ENCODE peak calls at places on chromosomes 11 and 22, in eight cellular contexts. V is HCT116, Y is GM23248, C is IMR-90, Q is adipocyte, U is SK-N-SH, D is aorta, A is A673. T is an unnamed sample. For H3K4me1, the result is how much of the 10 kb centered on the place peaks cover.

GRCh38 chr11:35632301-35632700 is 14.0 kb downstream of the FJX1 start:
- DNase-seq in D (no peak), C (peak), Y (peak), V (no peak), U (no peak), Q (no peak), A (peak), T (peak)

GRCh38 chr11:121892131-121892681 is 223.8 kb downstream of the BLID start:
- DNase-seq in A (peak), Y (peak), D (no peak), V (no peak), C (peak), U (no peak), Q (peak), T (peak)

GRCh38 chr22:43230571-43230970 is 43.6 kb upstream of the TTLL12 start:
- DNase-seq in D (no peak), Q (no peak), U (no peak), Y (no peak), V (no peak), C (no peak), A (no peak), T (no peak)

GRCh38 chr22:31846161-31847115 is 92.6 kb downstream of the DEPDC5 start:
- DNase-seq in A (no peak), V (no peak), C (peak), Q (no peak), D (no peak), U (peak), Y (peak), T (peak)

GRCh38 chr11:117189941-117190544 is 9.1 kb upstream of the TAGLN start:
- DNase-seq in U (peak), V (no peak), Y (no peak), A (no peak), Q (no peak), D (peak), C (no peak), T (no peak)

GRCh38 chr11:8963569-8964323 is 496 bp downstream of the TMEM9B start:
- DNase-seq in Y (peak), A (no peak), Q (peak), D (peak), V (peak), C (no peak), U (peak), T (peak)

GRCh38 chr11:119641991-119642745 is 86.8 kb downstream of the NECTIN1 start:
- DNase-seq in D (no peak), Y (peak), Q (no peak), V (peak), U (peak), C (peak), A (peak), T (no peak)

GRCh38 chr11:132493786-132494185 is 1038.5 kb downstream of the OPCML start:
- DNase-seq in V (no peak), D (no peak), U (no peak), A (peak), Y (no peak), C (no peak), Q (no peak), T (no peak)

GRCh38 chr11:34492806-34493414 is 20.7 kb downstream of the ELF5 start:
- DNase-seq in Y (peak), U (peak), C (peak), D (peak), A (peak), Q (peak), V (peak), T (peak)

GRCh38 chr11:10349806-10350205 is 44.9 kb downstream of the ADM start:
- DNase-seq in Y (no peak), V (no peak), U (no peak), D (no peak), C (no peak), Q (no peak), A (no peak), T (no peak)

GRCh38 chr11:124935548-124936514 is at the start of gene HEPACAM:
- DNase-seq in C (no peak), A (no peak), U (no peak), D (no peak), Y (no peak), V (no peak), Q (no peak), T (no peak)

GRCh38 chr11:44570411-44571155 is 5.1 kb downstream of the CD82 start:
- DNase-seq in C (no peak), Y (no peak), Q (no peak), U (peak), D (no peak), V (no peak), A (no peak), T (no peak)

GRCh38 chr11:34030386-34030785 is 21.1 kb upstream of the CAPRIN1 start:
- DNase-seq in V (no peak), C (no peak), A (no peak), U (no peak), Q (peak), Y (no peak), D (no peak), T (no peak)

GRCh38 chr11:18650859-18651557 is 16.9 kb upstream of the SPTY2D1 start:
- DNase-seq in Q (peak), A (peak), V (peak), Y (peak), D (peak), U (peak), C (peak), T (peak)

GRCh38 chr11:33620423-33621120 is 80.1 kb downstream of the C11orf91 start:
- DNase-seq in Q (peak), U (peak), D (no peak), Y (peak), V (no peak), C (peak), A (peak), T (peak)

GRCh38 chr22:38005943-38006342 is 21.6 kb upstream of the SOX10 start:
- DNase-seq in A (no peak), U (no peak), C (no peak), V (no peak), Y (no peak), D (no peak), Q (no peak), T (no peak)

GRCh38 chr11:105906517-105906916 is 115.5 kb downstream of the MSANTD4 start:
- DNase-seq in D (no peak), A (no peak), V (no peak), U (no peak), Q (no peak), Y (no peak), C (no peak), T (no peak)

GRCh38 chr22:29078869-29079207 is 6.0 kb downstream of the KREMEN1 start:
- DNase-seq in U (no peak), C (no peak), A (no peak), D (no peak), Y (no peak), V (no peak), Q (no peak), T (no peak)

GRCh38 chr22:48101704-48102103 is 1339.3 kb downstream of the TBC1D22A start:
- DNase-seq in V (no peak), Y (no peak), D (no peak), Q (no peak), A (no peak), C (no peak), U (no peak), T (no peak)

GRCh38 chr22:22450343-22450839 is 58.2 kb downstream of the ZNF280B start:
- DNase-seq in A (no peak), U (no peak), C (no peak), Y (no peak), Q (no peak), D (peak), V (no peak), T (no peak)

GRCh38 chr11:7449196-7449840 is 36.0 kb upstream of the OLFML1 start:
- DNase-seq in A (no peak), V (no peak), C (no peak), Q (no peak), U (no peak), Y (no peak), D (no peak), T (no peak)

GRCh38 chr11:6022954-6023353 is 7.6 kb downstream of the OR56A1 start:
- DNase-seq in Y (peak), U (no peak), A (peak), V (peak), C (peak), D (no peak), Q (peak), T (peak)

GRCh38 chr11:206516-207212 is 535 bp downstream of the BET1L start:
- DNase-seq in U (peak), C (no peak), A (no peak), D (peak), Q (peak), Y (peak), V (no peak), T (no peak)

GRCh38 chr11:19922689-19923035 is 210.0 kb downstream of the NAV2 start:
- DNase-seq in A (no peak), Y (peak), Q (peak), U (no peak), V (no peak), C (peak), D (no peak), T (peak)

GRCh38 chr11:19919050-19919561 is 206.5 kb downstream of the NAV2 start:
- DNase-seq in A (no peak), V (no peak), C (peak), Q (peak), D (peak), U (no peak), Y (peak), T (peak)

GRCh38 chr11:19918302-19919049 is 205.8 kb downstream of the NAV2 start:
- DNase-seq in Y (peak), D (no peak), V (no peak), Q (peak), A (no peak), C (no peak), U (no peak), T (peak)

GRCh38 chr11:19921976-19922688 is 209.5 kb downstream of the NAV2 start:
- DNase-seq in V (no peak), Y (peak), Q (peak), A (no peak), D (no peak), C (no peak), U (no peak), T (no peak)

DNA sequence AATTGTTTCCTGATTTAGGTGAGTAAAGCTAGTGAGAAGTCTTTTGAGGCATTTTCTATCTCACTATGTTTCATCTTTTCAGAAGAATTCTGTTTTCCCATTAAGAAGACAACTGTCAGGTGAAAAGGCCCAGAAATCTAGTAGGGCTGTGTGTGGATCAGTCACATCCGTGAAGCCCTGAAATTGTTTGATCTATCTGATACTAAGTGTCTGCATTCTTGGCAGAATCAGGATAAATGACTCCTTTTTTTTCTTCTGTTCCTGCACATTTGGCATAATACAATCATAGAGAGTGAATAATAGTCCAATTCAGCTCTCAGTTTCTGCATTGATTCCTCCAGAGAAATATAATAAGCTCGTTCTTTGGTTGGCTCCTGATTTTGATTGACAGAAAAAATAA is 208.3 kb downstream of the NAV2 start:
- DNase-seq in Q (no peak), Y (peak), A (no peak), D (no peak), U (no peak), C (no peak), V (no peak), T (no peak)
- H3K4me1 ChIP-seq in Q (half or more), Y (half or more), A (under half), D (under half), U (under half), C (under half), V (under half), T (under half)

GRCh38 chr22:17096095-17096494 is 11.3 kb downstream of the IL17RA start:
- DNase-seq in C (no peak), U (no peak), Y (no peak), D (no peak), Q (no peak), A (no peak), V (no peak), T (no peak)

GRCh38 chr22:17097062-17097461 is 12.3 kb downstream of the IL17RA start:
- DNase-seq in U (no peak), Q (no peak), Y (no peak), C (no peak), D (no peak), A (no peak), V (no peak), T (no peak)

GRCh38 chr22:17097701-17098100 is 12.9 kb downstream of the IL17RA start:
- DNase-seq in U (no peak), Y (no peak), D (no peak), C (no peak), V (no peak), Q (no peak), A (no peak), T (no peak)

GRCh38 chr22:17100621-17101020 is 15.8 kb downstream of the IL17RA start:
- DNase-seq in Q (no peak), V (no peak), D (no peak), C (no peak), Y (no peak), A (no peak), U (no peak), T (no peak)

DNA sequence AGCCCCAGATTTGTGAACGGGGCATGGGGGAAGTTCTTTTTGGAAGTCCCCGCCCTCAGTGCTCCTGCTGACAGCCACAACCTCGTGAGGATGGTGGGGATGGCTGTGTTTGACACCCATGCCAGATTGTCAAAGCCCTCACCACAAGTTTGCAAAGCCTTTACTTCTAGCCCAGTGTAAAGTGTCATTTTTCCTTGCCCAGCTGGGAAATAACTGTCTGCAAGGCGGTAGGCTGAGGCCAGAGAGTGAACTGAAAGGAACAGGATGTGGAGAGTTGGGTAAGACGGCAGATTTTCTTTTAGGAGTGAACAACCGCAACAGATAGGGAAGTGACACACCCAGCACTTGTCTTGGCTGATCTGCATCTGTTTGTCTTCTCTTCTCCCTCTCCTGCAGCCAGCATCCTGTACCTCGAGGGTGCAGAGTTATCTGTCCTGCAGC is 13.6 kb downstream of the IL17RA start:
- DNase-seq in D (no peak), Q (no peak), Y (no peak), U (no peak), V (no peak), C (no peak), A (no peak), T (no peak)
- H3K4me1 ChIP-seq in D (under half), Q (under half), Y (under half), U (under half), V (under half), C (under half), A (under half), T (under half)

DNA sequence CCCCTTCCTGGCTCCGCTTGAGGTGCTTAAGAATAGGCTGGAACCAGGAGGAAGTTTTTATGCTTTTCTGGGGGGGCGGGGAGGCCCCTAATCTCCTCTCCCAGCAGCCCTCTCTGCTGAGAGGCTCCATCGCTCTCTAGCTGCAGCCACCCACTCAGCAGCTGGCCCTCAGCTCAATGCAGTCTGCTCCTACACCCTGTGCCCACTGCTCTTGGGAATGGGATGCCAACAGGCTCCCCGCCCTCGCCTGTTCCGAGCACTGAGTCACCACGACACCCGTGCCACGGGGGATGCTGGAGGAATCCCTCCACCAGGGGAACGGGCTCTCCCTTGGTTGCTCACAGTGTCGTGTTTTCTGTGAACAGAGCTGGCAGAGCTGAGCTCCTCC is 23.5 kb upstream of the SUSD2 start:
- DNase-seq in V (no peak), C (no peak), Q (peak), A (peak), U (no peak), D (peak), Y (peak), T (peak)
- H3K4me1 ChIP-seq in V (under half), C (under half), Q (under half), A (half or more), U (under half), D (under half), Y (under half), T (under half)

GRCh38 chr11:69443968-69444364 is 37.5 kb upstream of the LINC01488 start:
- DNase-seq in C (peak), Y (peak), A (no peak), Q (no peak), U (no peak), D (peak), V (no peak), T (no peak)

GRCh38 chr11:69442807-69443137 is 38.7 kb upstream of the LINC01488 start:
- DNase-seq in Y (peak), V (no peak), U (peak), Q (peak), A (peak), C (peak), D (peak), T (peak)

GRCh38 chr11:69444381-69445130 is 36.9 kb upstream of the LINC01488 start:
- DNase-seq in Q (peak), A (peak), V (no peak), Y (peak), U (no peak), C (peak), D (peak), T (peak)

GRCh38 chr11:69442012-69442806 is 39.3 kb upstream of the LINC01488 start:
- DNase-seq in Y (peak), U (no peak), A (no peak), D (no peak), V (no peak), Q (no peak), C (no peak), T (peak)

GRCh38 chr11:69443138-69443967 is 38.1 kb upstream of the LINC01488 start:
- DNase-seq in Y (peak), Q (peak), V (peak), U (peak), D (peak), A (peak), C (peak), T (peak)
- H3K4me1 ChIP-seq in Y (under half), Q (under half), V (under half), U (under half), D (under half), A (under half), C (under half), T (under half)

DNA sequence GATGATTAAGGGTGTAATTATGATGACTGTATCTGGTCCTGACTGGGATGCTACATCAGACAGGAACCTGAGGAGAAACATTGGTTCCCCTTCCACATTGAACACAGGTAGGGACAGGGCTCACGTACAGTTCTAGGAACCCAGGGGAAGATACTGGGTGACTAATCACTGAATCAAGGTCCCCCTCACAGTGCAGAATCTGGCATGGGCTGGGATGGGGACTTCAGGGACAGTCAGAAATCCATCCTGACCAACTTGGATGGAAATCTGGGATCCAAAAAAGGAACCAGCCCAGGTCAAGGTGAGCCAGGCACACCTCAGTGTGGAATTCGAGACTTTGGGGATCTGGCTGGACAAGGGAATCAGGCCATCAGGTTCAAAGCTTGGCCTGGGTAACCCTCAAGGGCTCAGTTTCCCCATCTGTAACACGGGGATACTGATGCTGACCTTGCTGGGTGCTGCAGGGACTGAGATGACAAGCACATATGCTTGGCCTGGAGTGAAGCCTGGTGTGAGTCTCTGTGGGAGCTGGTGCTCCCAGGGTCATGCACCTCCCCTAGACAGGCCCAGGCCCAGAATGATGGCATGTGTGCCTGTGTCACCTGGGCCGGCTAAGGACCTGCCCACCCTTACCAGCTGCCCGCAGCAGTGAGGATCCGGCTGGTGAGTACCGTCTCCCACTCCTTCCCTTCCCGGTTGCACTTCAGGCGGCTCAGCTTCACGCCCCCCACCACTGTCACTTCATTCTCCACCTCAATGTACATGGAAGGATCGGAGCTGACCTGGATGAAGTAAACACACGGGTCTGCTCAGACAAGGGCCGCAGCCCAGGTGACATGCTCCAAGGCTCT is 67.4 kb upstream of the CLTCL1 start:
- DNase-seq in C (no peak), Q (no peak), D (no peak), A (no peak), V (no peak), U (no peak), Y (no peak), T (no peak)
- H3K4me1 ChIP-seq in C (under half), Q (under half), D (under half), A (under half), V (under half), U (under half), Y (under half), T (under half)

GRCh38 chr11:67520856-67521824 is 2.1 kb downstream of the CABP2 start:
- DNase-seq in V (no peak), C (no peak), A (no peak), U (no peak), Y (no peak), Q (no peak), D (no peak), T (no peak)

GRCh38 chr11:67519726-67520125 is 3.5 kb downstream of the CABP2 start:
- DNase-seq in Q (no peak), V (no peak), Y (no peak), A (no peak), U (no peak), D (no peak), C (no peak), T (no peak)

GRCh38 chr11:67521924-67522323 is 1.3 kb downstream of the CABP2 start:
- DNase-seq in C (no peak), Y (no peak), A (no peak), Q (no peak), V (no peak), U (no peak), D (no peak), T (no peak)

GRCh38 chr11:67517784-67518552 is 5.3 kb downstream of the CABP2 start:
- DNase-seq in Q (no peak), C (no peak), Y (no peak), A (no peak), D (no peak), U (no peak), V (no peak), T (no peak)

GRCh38 chr11:67516806-67517205 is 6.4 kb downstream of the CABP2 start:
- DNase-seq in U (no peak), D (no peak), Y (no peak), V (no peak), C (no peak), A (no peak), Q (no peak), T (no peak)
- H3K4me1 ChIP-seq in U (under half), D (under half), Y (under half), V (under half), C (under half), A (under half), Q (under half), T (under half)

DNA sequence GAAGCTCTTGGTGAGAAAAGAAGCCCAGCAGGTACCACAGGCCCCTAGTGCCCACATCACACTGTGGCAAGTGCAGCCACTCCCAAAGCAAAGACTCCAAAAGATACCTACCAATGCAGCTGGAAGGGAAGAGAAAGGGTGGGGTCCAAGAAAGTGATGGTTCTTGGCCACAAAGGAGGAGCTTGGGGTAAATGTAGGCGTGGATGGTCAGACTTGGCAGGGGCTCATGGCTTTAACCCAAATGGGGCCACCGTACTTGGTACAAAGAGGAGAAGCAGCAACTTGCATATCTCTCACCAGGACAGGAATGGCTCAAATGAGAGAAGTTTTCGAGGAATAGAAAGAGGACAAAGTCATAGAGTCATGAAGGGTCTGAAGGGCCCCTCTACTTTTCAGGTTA is 4.8 kb downstream of the MAP3K11 start:
- DNase-seq in Q (no peak), V (no peak), D (no peak), U (no peak), Y (peak), C (no peak), A (no peak), T (peak)
- H3K4me1 ChIP-seq in Q (half or more), V (under half), D (under half), U (under half), Y (under half), C (under half), A (under half), T (under half)

T was measured in fibroblast of lung.